ENCODE peak calls at places on chromosomes 1 and 21, in nine cellular contexts. C, F, Q, X, S, U, A, O and P are unnamed samples.

GRCh38 chr1:151993734-151994496 is at the start of gene S100A10:
- DNase-seq in F (peak), U (no peak), A (peak), X (peak), C (no peak), Q (no peak), S (peak), O (peak), P (peak)

GRCh38 chr1:82153282-82153630 is 352.5 kb downstream of the ADGRL2 start:
- DNase-seq in O (no peak), X (no peak), U (no peak), C (no peak), A (no peak), Q (no peak), S (no peak), F (no peak), P (no peak)

GRCh38 chr21:45489480-45489982 is 52.7 kb downstream of the SLC19A1 start:
- DNase-seq in A (no peak), U (no peak), F (no peak), Q (no peak), S (no peak), O (no peak), X (no peak), C (no peak), P (no peak)

GRCh38 chr1:202810615-202811295 is at the start of gene PCAT6:
- DNase-seq in U (peak), C (peak), O (peak), S (peak), Q (peak), A (peak), F (peak), X (peak), P (peak)

GRCh38 chr1:232335261-232335660 is 294.7 kb downstream of the SIPA1L2 start:
- DNase-seq in X (no peak), C (no peak), Q (no peak), O (no peak), F (peak), S (no peak), A (no peak), U (no peak), P (no peak)

GRCh38 chr1:213122514-213122929 is 71.5 kb downstream of the RPS6KC1 start:
- DNase-seq in X (peak), Q (peak), F (no peak), U (peak), A (peak), O (no peak), C (peak), S (no peak), P (peak)

GRCh38 chr1:179883040-179883501 is 986 bp downstream of the TOR1AIP1 start:
- DNase-seq in F (no peak), U (peak), S (peak), X (no peak), A (peak), C (no peak), O (no peak), Q (peak), P (no peak)

GRCh38 chr1:24286246-24287010 is 32.7 kb upstream of the GRHL3 start:
- DNase-seq in C (no peak), O (no peak), A (no peak), Q (no peak), U (no peak), X (peak), F (no peak), S (no peak), P (no peak)

GRCh38 chr21:34822957-34823356 is 154.2 kb downstream of the CLIC6 start:
- DNase-seq in C (no peak), Q (no peak), X (no peak), S (no peak), A (no peak), F (no peak), U (no peak), O (no peak), P (no peak)

GRCh38 chr1:246117066-246117791 is 389.9 kb downstream of the SMYD3 start:
- DNase-seq in S (no peak), A (peak), U (peak), X (peak), O (no peak), C (peak), Q (peak), F (peak), P (peak)

GRCh38 chr1:36560177-36560576 is 77.5 kb upstream of the CSF3R start:
- DNase-seq in C (no peak), A (no peak), Q (no peak), X (no peak), O (no peak), F (no peak), S (no peak), U (no peak), P (no peak)

GRCh38 chr1:212485895-212486590 is 53.3 kb downstream of the NENF start:
- DNase-seq in F (no peak), A (no peak), Q (peak), S (peak), X (peak), O (peak), U (peak), C (no peak), P (peak)

GRCh38 chr1:206905295-206906164 is 8.3 kb downstream of the IL24 start:
- DNase-seq in A (peak), U (no peak), C (no peak), X (no peak), Q (peak), F (no peak), O (no peak), S (no peak), P (no peak)

GRCh38 chr21:41945982-41946381 is 7.8 kb downstream of the C2CD2 start:
- DNase-seq in A (no peak), X (no peak), U (no peak), F (no peak), O (no peak), Q (no peak), S (no peak), C (no peak), P (no peak)

GRCh38 chr1:113415256-113416189 is 25.2 kb downstream of the MAGI3 start:
- DNase-seq in X (no peak), Q (no peak), S (no peak), U (no peak), F (no peak), A (no peak), O (no peak), C (no peak), P (peak)

GRCh38 chr1:56303805-56304204 is 275.6 kb downstream of the PLPP3 start:
- DNase-seq in F (no peak), U (no peak), X (no peak), S (no peak), A (no peak), C (no peak), O (no peak), Q (no peak), P (no peak)